ENCODE peak calls at places on chromosomes 12 and 14, in seven cellular contexts. W is NCI-H2171, R is AG08396, V is HuH-7.5, G is fibroblast of lung, U is tibial artery, I is hepatic stellate cell. A is an unnamed sample.

GRCh38 chr12:1603621-1604020 is 9.2 kb upstream of the FBXL14 start:
- DNase-seq in R (no peak), U (no peak), V (no peak), G (no peak), W (no peak), I (no peak), A (no peak)

GRCh38 chr12:88339254-88339949 is 197.3 kb downstream of the TMTC3 start:
- DNase-seq in W (no peak), G (peak; percentile 91), U (no peak), I (no peak), R (no peak), V (no peak), A (peak; percentile 68)

GRCh38 chr12:39824505-39825198 is 205.0 kb upstream of the ABCD2 start:
- DNase-seq in R (no peak), U (no peak), I (no peak), W (no peak), V (peak; percentile 23), G (no peak), A (peak; percentile 46)

GRCh38 chr12:108804361-108804949 is 52.9 kb downstream of the SSH1 start:
- DNase-seq in I (no peak), U (peak; percentile 70), R (peak; percentile 77), V (no peak), W (no peak), G (peak; percentile 93), A (peak; percentile 93)

GRCh38 chr12:127650626-127651025 is 616.3 kb upstream of the TMEM132C start:
- DNase-seq in V (no peak), R (no peak), I (no peak), W (no peak), G (peak; percentile 99), U (no peak), A (no peak)

GRCh38 chr12:34350092-34351041 is 328.1 kb downstream of the ALG10 start:
- DNase-seq in I (no peak), R (no peak), G (no peak), W (no peak), U (no peak), V (no peak), A (no peak)

GRCh38 chr12:117045175-117045997 is 53.8 kb downstream of the TESC start:
- DNase-seq in U (no peak), I (no peak), R (no peak), G (no peak), V (no peak), W (peak; percentile 14), A (no peak)

GRCh38 chr14:100640481-100641273 is 53.5 kb upstream of the BEGAIN start:
- DNase-seq in G (peak; percentile 79), V (no peak), I (no peak), W (no peak), U (no peak), R (no peak), A (no peak)

GRCh38 chr12:101604132-101604531 is 9.4 kb downstream of the MYBPC1 start:
- DNase-seq in V (no peak), G (no peak), W (no peak), R (no peak), I (no peak), U (no peak), A (no peak)

GRCh38 chr12:128572311-128572810 is 251.4 kb downstream of the SLC15A4 start:
- DNase-seq in W (no peak), G (no peak), U (no peak), V (no peak), R (no peak), I (no peak), A (no peak)

GRCh38 chr12:93803408-93803807 is 126.2 kb downstream of the CRADD start:
- DNase-seq in U (no peak), R (peak; percentile 42), G (peak; percentile 88), I (no peak), W (peak; percentile 68), V (no peak), A (peak; percentile 84)

GRCh38 chr14:64990291-64990690 is 3.6 kb downstream of the FNTB start:
- DNase-seq in R (no peak), G (no peak), U (no peak), V (no peak), W (no peak), I (no peak), A (no peak)

GRCh38 chr12:104751024-104751570 is 207.0 kb downstream of the SLC41A2 start:
- DNase-seq in I (no peak), W (no peak), V (no peak), U (no peak), R (no peak), G (no peak), A (no peak)

GRCh38 chr14:57865450-57866198 is at the start of gene SLC35F4:
- DNase-seq in U (no peak), I (no peak), W (peak; percentile 49), G (peak; percentile 23), R (peak; percentile 30), V (no peak), A (peak; percentile 22)

GRCh38 chr12:71503579-71504470 is 64.2 kb downstream of the LGR5 start:
- DNase-seq in G (no peak), V (no peak), R (no peak), I (no peak), W (peak; percentile 74), U (no peak), A (no peak)

GRCh38 chr12:27554421-27555186 is 30.6 kb downstream of the PPFIBP1 start:
- DNase-seq in V (no peak), U (peak; percentile 49), W (peak; percentile 36), G (peak; percentile 75), I (peak; percentile 13), R (peak; percentile 47), A (no peak)

GRCh38 chr14:27411021-27411420 is 813.2 kb upstream of the NOVA1 start:
- DNase-seq in I (no peak), U (no peak), V (no peak), W (no peak), R (no peak), G (peak; percentile 61), A (peak; percentile 87)

GRCh38 chr12:8734873-8735381 is 37.1 kb downstream of the RIMKLB start:
- DNase-seq in V (no peak), I (peak; percentile 15), R (no peak), G (peak; percentile 50), W (no peak), U (no peak), A (peak; percentile 19)

GRCh38 chr12:23770202-23770938 is 179.1 kb downstream of the SOX5 start:
- DNase-seq in W (no peak), R (no peak), U (no peak), I (no peak), G (no peak), V (no peak), A (no peak)

GRCh38 chr14:77031680-77032482 is 3.4 kb upstream of the IRF2BPL start:
- DNase-seq in I (peak; percentile 85), V (no peak), W (no peak), U (peak; percentile 76), R (peak; percentile 67), G (peak; percentile 85), A (peak; percentile 87)

GRCh38 chr14:60133487-60133886 is 31.7 kb downstream of the DHRS7 start:
- DNase-seq in R (no peak), V (no peak), I (no peak), G (peak; percentile 24), U (no peak), W (no peak), A (no peak)

GRCh38 chr12:29778531-29778930 is 5.2 kb downstream of the TMTC1 start:
- DNase-seq in U (no peak), V (no peak), W (no peak), I (no peak), R (no peak), G (no peak), A (no peak)

GRCh38 chr12:120101182-120101581 is 15.4 kb downstream of the RAB35 start:
- DNase-seq in U (no peak), R (no peak), I (no peak), W (no peak), G (no peak), V (no peak), A (no peak)

GRCh38 chr12:57771271-57771872 is 533 bp downstream of the METTL1 start:
- DNase-seq in U (peak; percentile 88), V (peak; percentile 95), W (peak; percentile 89), R (peak; percentile 93), I (peak; percentile 97), G (peak; percentile 90), A (peak; percentile 97)

GRCh38 chr14:42224053-42224888 is 617.6 kb downstream of the LRFN5 start:
- DNase-seq in R (peak; percentile 45), I (peak; percentile 29), V (peak; percentile 7), G (peak; percentile 47), W (peak; percentile 72), U (peak; percentile 63), A (peak; percentile 89)

GRCh38 chr14:49692895-49693737 is at the start of gene KLHDC1:
- DNase-seq in R (peak; percentile 85), I (peak; percentile 74), G (peak; percentile 76), U (peak; percentile 88), V (peak; percentile 41), W (peak; percentile 53), A (peak; percentile 97)

GRCh38 chr12:91958816-91959215 is 186.8 kb downstream of the BTG1 start:
- DNase-seq in I (peak; percentile 58), U (no peak), V (no peak), G (peak; percentile 86), W (no peak), R (peak; percentile 70), A (peak; percentile 64)

GRCh38 chr14:86166541-86166940 is 636.6 kb downstream of the FLRT2 start:
- DNase-seq in W (no peak), R (no peak), G (no peak), I (no peak), U (no peak), V (no peak), A (no peak)

GRCh38 chr12:43694879-43695278 is 63.7 kb downstream of the PUS7L start:
- DNase-seq in I (no peak), U (no peak), V (no peak), G (no peak), R (no peak), W (no peak), A (no peak)

GRCh38 chr12:44812062-44812461 is 64.1 kb downstream of the NELL2 start:
- DNase-seq in R (no peak), W (no peak), U (no peak), G (no peak), V (no peak), I (no peak), A (no peak)

GRCh38 chr12:26239127-26239500 is 43.7 kb downstream of the SSPN start:
- DNase-seq in W (no peak), V (no peak), I (no peak), G (no peak), U (no peak), R (peak; percentile 10), A (no peak)

GRCh38 chr14:92014014-92014413 is 25.8 kb downstream of the TRIP11 start:
- DNase-seq in U (no peak), I (no peak), R (no peak), G (no peak), W (no peak), V (no peak), A (peak; percentile 13)

GRCh38 chr12:91804533-91804932 is 341.1 kb downstream of the BTG1 start:
- DNase-seq in R (peak; percentile 5), I (no peak), W (no peak), G (peak; percentile 61), V (no peak), U (no peak), A (no peak)

GRCh38 chr12:109160433-109160832 is 44.0 kb downstream of the ACACB start:
- DNase-seq in G (no peak), I (no peak), U (no peak), W (no peak), R (no peak), V (no peak), A (no peak)

GRCh38 chr12:54024581-54024980 is 3.7 kb upstream of the HOXC6 start:
- DNase-seq in G (no peak), V (no peak), I (no peak), U (no peak), R (no peak), W (no peak), A (no peak)

GRCh38 chr14:34718750-34719304 is 4.4 kb upstream of the CFL2 start:
- DNase-seq in V (no peak), I (peak; percentile 57), U (no peak), G (peak; percentile 79), W (no peak), R (peak; percentile 58), A (no peak)

GRCh38 chr14:38286481-38286880 is 30.6 kb upstream of the CLEC14A start:
- DNase-seq in G (no peak), W (no peak), R (no peak), V (no peak), U (no peak), I (no peak), A (no peak)

GRCh38 chr14:23454445-23454856 is 15.1 kb upstream of the NGDN start:
- DNase-seq in W (no peak), I (no peak), V (no peak), G (no peak), R (no peak), U (no peak), A (no peak)